ENCODE peak calls at places on chromosomes 7 and 10, in seven cellular contexts. U, E, I, L, R, O and F are unnamed samples.
A peak's percentile ranks its signal among the peaks of the same experiment; 100 is the strongest.

GRCh38 chr10:21157664-21158063 is 260.6 kb upstream of the NEBL start:
- DNase-seq in O (no peak), E (no peak), R (no peak), U (no peak), I (no peak), L (no peak), F (no peak)

GRCh38 chr7:157559596-157560257 is 222.9 kb downstream of the DNAJB6 start:
- DNase-seq in U (no peak), I (no peak), O (no peak), L (no peak), R (no peak), E (peak; percentile 41), F (no peak)

GRCh38 chr7:47049234-47049774 is 532.6 kb downstream of the TNS3 start:
- DNase-seq in R (no peak), L (no peak), E (no peak), I (no peak), O (no peak), U (no peak), F (no peak)

GRCh38 chr7:153407291-153408046 is 644.7 kb upstream of the DPP6 start:
- DNase-seq in L (no peak), O (no peak), I (no peak), E (no peak), R (no peak), U (no peak), F (no peak)

GRCh38 chr7:156073366-156074052 is 261.2 kb upstream of the SHH start:
- DNase-seq in L (no peak), O (no peak), E (no peak), U (no peak), R (no peak), I (no peak), F (no peak)

GRCh38 chr10:131184503-131184902 is 127.0 kb downstream of the TCERG1L start:
- DNase-seq in I (peak; percentile 3), O (no peak), L (no peak), R (no peak), U (no peak), E (no peak), F (no peak)

GRCh38 chr10:76583711-76584161 is 1053.9 kb downstream of the KCNMA1 start:
- DNase-seq in L (no peak), U (no peak), O (no peak), E (no peak), R (no peak), I (no peak), F (no peak)

GRCh38 chr10:80504158-80504811 is 33.4 kb upstream of the SH2D4B start:
- DNase-seq in O (no peak), I (no peak), R (peak; percentile 83), E (no peak), L (peak; percentile 22), U (peak; percentile 75), F (no peak)

GRCh38 chr7:7562736-7563135 is 3.9 kb upstream of the MIOS start:
- DNase-seq in O (no peak), R (no peak), L (no peak), U (no peak), E (no peak), I (no peak), F (no peak)

GRCh38 chr7:108402865-108403264 is 53.4 kb downstream of the NRCAM start:
- DNase-seq in R (no peak), U (no peak), L (no peak), I (no peak), O (no peak), E (no peak), F (no peak)

GRCh38 chr10:29839826-29840515 is 205.2 kb upstream of the SVIL start:
- DNase-seq in O (no peak), E (no peak), I (no peak), L (no peak), R (no peak), U (no peak), F (no peak)

GRCh38 chr10:75397571-75397921 is 4.0 kb downstream of the ZNF503 start:
- DNase-seq in O (no peak), L (no peak), I (no peak), E (no peak), U (no peak), R (no peak), F (no peak)

GRCh38 chr7:115230882-115231508 is 309.1 kb downstream of the MDFIC start:
- DNase-seq in I (no peak), L (peak; percentile 9), U (no peak), R (no peak), O (no peak), E (peak; percentile 13), F (peak; percentile 91)

GRCh38 chr10:7956508-7956907 is 98.0 kb upstream of the GATA3 start:
- DNase-seq in I (no peak), U (no peak), E (no peak), L (no peak), R (no peak), O (peak; percentile 45), F (no peak)

GRCh38 chr7:77651544-77652162 is 44.6 kb upstream of the RSBN1L start:
- DNase-seq in L (no peak), R (peak; percentile 53), I (peak; percentile 44), O (no peak), U (peak; percentile 61), E (peak; percentile 36), F (peak; percentile 13)

GRCh38 chr10:75718996-75719395 is 287.6 kb downstream of the LRMDA start:
- DNase-seq in O (no peak), E (no peak), L (no peak), U (no peak), I (no peak), R (no peak), F (no peak)

GRCh38 chr10:76150139-76150885 is 718.9 kb downstream of the LRMDA start:
- DNase-seq in R (no peak), U (no peak), E (peak; percentile 96), L (no peak), O (no peak), I (no peak), F (no peak)

GRCh38 chr7:103947026-103947655 is 42.3 kb downstream of the RELN start:
- DNase-seq in L (no peak), U (peak; percentile 29), I (no peak), E (no peak), O (no peak), R (no peak), F (no peak)

GRCh38 chr7:102412548-102412947 is 16.4 kb downstream of the PRKRIP1 start:
- DNase-seq in R (peak; percentile 75), I (peak; percentile 76), L (no peak), E (no peak), U (peak; percentile 73), O (no peak), F (no peak)

GRCh38 chr7:121107923-121108498 is 119.5 kb downstream of the CPED1 start:
- DNase-seq in L (peak; percentile 47), E (peak; percentile 53), I (no peak), O (peak; percentile 11), R (peak; percentile 81), U (peak; percentile 45), F (peak; percentile 52)

GRCh38 chr7:45683556-45684148 is 109.5 kb downstream of the ADCY1 start:
- DNase-seq in U (no peak), L (no peak), E (no peak), I (peak; percentile 35), O (no peak), R (no peak), F (no peak)

GRCh38 chr7:45682358-45682735 is 108.2 kb downstream of the ADCY1 start:
- DNase-seq in E (no peak), L (no peak), U (no peak), R (no peak), O (no peak), I (peak; percentile 32), F (no peak)

GRCh38 chr7:45684910-45685618 is 110.9 kb downstream of the ADCY1 start:
- DNase-seq in I (peak; percentile 20), R (no peak), U (no peak), L (no peak), O (no peak), E (no peak), F (no peak)

GRCh38 chr7:45681596-45682357 is 107.6 kb downstream of the ADCY1 start:
- DNase-seq in E (no peak), L (no peak), I (peak; percentile 26), R (no peak), U (no peak), O (no peak), F (no peak)

DNA sequence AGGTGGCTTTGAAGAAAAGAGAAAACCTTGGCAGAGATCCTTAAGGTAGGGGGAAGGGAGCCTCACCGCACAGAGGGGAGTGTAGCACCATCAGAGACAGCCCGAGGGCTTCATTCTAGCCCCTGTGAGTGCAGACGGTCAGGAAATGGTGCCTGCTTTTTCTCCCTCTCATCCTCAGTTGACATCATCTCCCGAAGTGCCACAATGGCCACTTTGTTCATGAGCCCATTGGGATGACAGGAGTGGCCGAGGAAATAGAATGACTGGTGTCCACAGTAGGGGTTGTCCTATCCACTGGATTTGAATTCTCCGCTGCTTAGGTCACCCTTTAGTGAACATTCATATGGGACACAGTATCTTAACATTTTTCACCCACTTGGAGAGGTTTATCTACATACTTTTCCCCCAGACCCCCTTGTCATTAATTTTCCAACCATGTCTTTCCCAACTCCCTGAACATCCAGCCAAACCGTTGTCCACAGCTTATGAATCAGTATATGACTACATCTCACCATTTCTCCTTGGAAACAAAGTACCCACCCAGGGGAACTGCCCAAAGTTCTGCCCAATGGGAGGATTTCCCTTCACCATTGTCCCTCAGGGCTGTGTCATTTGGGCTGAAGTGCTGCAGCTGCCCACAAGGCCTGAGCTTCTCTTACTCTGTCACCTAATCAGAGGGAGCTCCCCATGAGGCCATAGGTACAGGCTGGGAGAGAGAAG is 108.8 kb downstream of the ADCY1 start:
- DNase-seq in E (no peak), L (no peak), R (no peak), O (no peak), I (no peak), U (no peak), F (no peak)
- TF ChIP-seq YY1 in E (no peak), L (no peak), R (no peak), O (no peak), I (no peak), U (no peak), F (no peak)

GRCh38 chr7:1668486-1668931 is 1.6 kb upstream of the ELFN1 start:
- DNase-seq in E (no peak), L (no peak), O (no peak), I (peak; percentile 66), R (no peak), U (peak; percentile 58), F (no peak)
- TF ChIP-seq YY1 in E (no peak), L (no peak), O (no peak), I (no peak), R (no peak), U (no peak), F (no peak)

GRCh38 chr7:134605978-134606923 is 40.4 kb upstream of the BPGM start:
- DNase-seq in E (peak; percentile 31), U (peak; percentile 66), L (peak; percentile 35), R (peak; percentile 87), O (no peak), I (peak; percentile 68), F (peak; percentile 34)
- TF ChIP-seq YY1 in E (no peak), U (no peak), L (no peak), R (no peak), O (peak; percentile 59), I (no peak), F (no peak)

GRCh38 chr10:68027429-68027828 is 47.7 kb downstream of the HERC4 start:
- DNase-seq in E (no peak), O (no peak), L (no peak), I (no peak), U (no peak), R (no peak), F (no peak)

DNA sequence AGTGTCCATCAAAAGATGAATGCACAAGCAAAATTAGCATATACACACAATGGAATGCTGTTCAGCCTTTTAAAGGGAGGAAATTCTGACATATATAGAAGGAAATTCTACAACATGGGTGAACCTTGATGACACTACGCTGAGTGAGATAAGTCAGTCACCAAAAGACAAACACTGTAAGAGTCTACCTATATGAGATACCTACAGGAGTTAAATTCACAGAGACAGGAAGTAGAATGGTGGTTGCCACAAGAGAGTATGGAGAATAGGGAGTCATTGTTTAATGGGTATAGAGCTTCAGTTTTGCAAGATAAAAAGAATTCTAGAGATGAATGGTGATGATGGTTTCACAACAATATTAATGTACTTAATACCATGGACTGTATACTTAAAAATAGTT is 51.8 kb downstream of the HERC4 start:
- DNase-seq in R (no peak), I (no peak), L (no peak), U (no peak), E (no peak), O (no peak), F (no peak)
- TF ChIP-seq YY1 in R (no peak), I (no peak), L (no peak), U (no peak), E (no peak), O (no peak), F (no peak)